ENCODE peak calls at places on chromosomes 5 and 9, in six cellular contexts. U is T-cell; J is neural progenitor cell; I is GM12891; K is RWPE1; O is stimulated activated CD8-positive, alpha-beta memory T cell treated with anti-CD3 and anti-CD28 coated beads, Interleukin-15, amount 100 ng/mL, for 4 hours. Z is an unnamed sample.

GRCh38 chr5:79074641-79075040 is 5.1 kb downstream of the BHMT2 start:
- DNase-seq in U (no peak), I (no peak), J (no peak), O (no peak), K (peak; percentile 59), Z (no peak)

GRCh38 chr5:132962429-132962928 is 955 bp downstream of the AFF4 start:
- DNase-seq in U (no peak), O (no peak), K (peak; percentile 62), I (no peak), J (peak; percentile 69), Z (peak; percentile 85)

GRCh38 chr5:43019615-43020293 is 20.4 kb downstream of the ANXA2R start:
- DNase-seq in J (peak; percentile 89), K (no peak), O (peak; percentile 58), U (peak; percentile 86), I (no peak), Z (peak; percentile 87)

GRCh38 chr9:88835038-88835466 is 156.2 kb upstream of the S1PR3 start:
- DNase-seq in J (no peak), U (no peak), O (no peak), K (no peak), I (no peak), Z (no peak)

GRCh38 chr5:174919351-174919750 is 195.0 kb downstream of the MSX2 start:
- DNase-seq in U (no peak), O (no peak), J (no peak), K (no peak), I (no peak), Z (no peak)

GRCh38 chr9:30925126-30925525 is 1459.3 kb upstream of the ACO1 start:
- DNase-seq in U (no peak), I (no peak), K (no peak), J (no peak), O (no peak), Z (no peak)

GRCh38 chr5:32545102-32545847 is 40.1 kb upstream of the SUB1 start:
- DNase-seq in I (no peak), U (no peak), O (no peak), K (no peak), J (no peak), Z (no peak)

GRCh38 chr9:15401266-15401665 is 21.4 kb upstream of the SNAPC3 start:
- DNase-seq in K (no peak), I (no peak), J (no peak), U (no peak), O (no peak), Z (no peak)

GRCh38 chr9:127569819-127570401 is 42.2 kb upstream of the STXBP1 start:
- DNase-seq in I (no peak), K (peak; percentile 62), O (no peak), J (no peak), U (no peak), Z (no peak)

GRCh38 chr5:40679998-40680681 is 425 bp downstream of the PTGER4 start:
- DNase-seq in U (no peak), O (no peak), J (peak; percentile 29), I (no peak), K (no peak), Z (no peak)

GRCh38 chr9:74102702-74103101 is 394.4 kb upstream of the RORB start:
- DNase-seq in O (no peak), U (no peak), K (no peak), J (no peak), I (no peak), Z (no peak)

GRCh38 chr9:94632736-94633135 is 6.6 kb downstream of the FBP1 start:
- DNase-seq in U (no peak), O (no peak), K (no peak), J (no peak), I (no peak), Z (no peak)

GRCh38 chr5:170503970-170504525 is at the start of gene KCNIP1:
- DNase-seq in I (no peak), K (peak; percentile 29), U (no peak), J (peak; percentile 87), O (no peak), Z (peak; percentile 8)

GRCh38 chr9:5552301-5552700 is 42.0 kb downstream of the PDCD1LG2 start:
- DNase-seq in I (no peak), K (no peak), O (no peak), U (no peak), J (no peak), Z (no peak)

GRCh38 chr5:14417232-14417730 is 164.3 kb upstream of the OTULINL start:
- DNase-seq in K (no peak), O (no peak), J (no peak), I (no peak), U (no peak), Z (no peak)

GRCh38 chr5:174355208-174355612 is 309.7 kb downstream of the NSG2 start:
- DNase-seq in J (no peak), I (no peak), O (no peak), U (no peak), K (peak; percentile 87), Z (no peak)

GRCh38 chr5:71899865-71900342 is 180.8 kb downstream of the CARTPT start:
- DNase-seq in J (no peak), O (no peak), U (no peak), K (no peak), I (no peak), Z (no peak)

GRCh38 chr5:132684496-132684895 is 10.7 kb downstream of the IL4 start:
- DNase-seq in U (no peak), O (no peak), K (no peak), I (no peak), J (no peak), Z (no peak)

GRCh38 chr5:141877478-141878185 is 578 bp downstream of the PCDH1 start:
- DNase-seq in U (no peak), O (no peak), J (peak; percentile 18), I (no peak), K (peak; percentile 51), Z (no peak)

GRCh38 chr5:176743136-176743827 is 67.1 kb upstream of the UNC5A start:
- DNase-seq in J (peak; percentile 78), K (no peak), O (no peak), I (no peak), U (no peak), Z (peak; percentile 49)

GRCh38 chr5:81579525-81579924 is 171.4 kb downstream of the SSBP2 start:
- DNase-seq in O (no peak), U (no peak), I (no peak), J (no peak), K (no peak), Z (peak; percentile 41)

GRCh38 chr9:127199001-127199791 is 65.4 kb upstream of the GARNL3 start:
- DNase-seq in O (peak; percentile 42), K (peak; percentile 85), U (peak; percentile 51), J (peak; percentile 87), I (peak; percentile 83), Z (peak; percentile 88)

GRCh38 chr9:6758418-6759113 is 793 bp downstream of the KDM4C start:
- DNase-seq in I (peak; percentile 32), U (peak; percentile 54), O (peak; percentile 19), K (peak; percentile 30), J (peak; percentile 79), Z (peak; percentile 75)

GRCh38 chr5:159732220-159732619 is 184.1 kb upstream of the ADRA1B start:
- DNase-seq in K (no peak), I (no peak), U (no peak), J (no peak), O (no peak), Z (no peak)

GRCh38 chr5:132067451-132067850 is 6.1 kb upstream of the CSF2 start:
- DNase-seq in U (no peak), K (no peak), I (no peak), O (no peak), J (no peak), Z (no peak)

Z was measured in NCI-H82.